ENCODE peak calls at places on chromosomes 13 and 19, in four cellular contexts. R is posterior cingulate gyrus; G is activated naive CD4-positive, alpha-beta T cell; O is kidney glomerular epithelial cell. Y is an unnamed sample.

GRCh38 chr13:112696869-112697465 is 7.1 kb downstream of the ATP11A start:
- DNase-seq in R (no peak), G (no peak), O (no peak), Y (no peak)

GRCh38 chr13:110030394-110030928 is 244.1 kb upstream of the IRS2 start:
- DNase-seq in R (no peak), G (no peak), O (no peak), Y (no peak)

GRCh38 chr19:1173160-1173844 is 766 bp downstream of the SBNO2 start:
- DNase-seq in R (no peak), G (no peak), O (no peak), Y (no peak)

GRCh38 chr13:40668335-40668734 is 1.9 kb upstream of the FOXO1 start:
- DNase-seq in R (no peak), G (no peak), O (no peak), Y (no peak)

GRCh38 chr13:96229356-96229755 is 139.4 kb downstream of the HS6ST3 start:
- DNase-seq in R (no peak), G (no peak), O (peak), Y (no peak)

GRCh38 chr13:99179460-99179859 is 21.2 kb upstream of the UBAC2 start:
- DNase-seq in R (no peak), G (no peak), O (no peak), Y (no peak)

GRCh38 chr19:49042177-49042576 is 1.5 kb upstream of the CGB5 start:
- DNase-seq in R (no peak), G (no peak), O (no peak), Y (no peak)

GRCh38 chr13:74117207-74117705 is 16.9 kb downstream of the KLF12 start:
- DNase-seq in R (no peak), G (no peak), O (no peak), Y (no peak)

GRCh38 chr13:77751513-77752456 is 54.3 kb downstream of the SLAIN1 start:
- DNase-seq in R (no peak), G (no peak), O (peak), Y (no peak)

GRCh38 chr19:45202637-45203036 is 24.1 kb downstream of the BLOC1S3 start:
- DNase-seq in R (no peak), G (no peak), O (no peak), Y (no peak)

GRCh38 chr13:109883181-109884180 is 97.1 kb upstream of the IRS2 start:
- DNase-seq in R (no peak), G (no peak), O (no peak), Y (no peak)

GRCh38 chr19:45173816-45174215 is 4.2 kb downstream of the TRAPPC6A start:
- DNase-seq in R (no peak), G (no peak), O (peak), Y (no peak)

GRCh38 chr19:1267441-1268391 is 1.4 kb upstream of the CIRBP start:
- DNase-seq in R (no peak), G (no peak), O (no peak), Y (no peak)

GRCh38 chr19:33273065-33273736 is 29.1 kb downstream of the CEBPA start:
- DNase-seq in R (no peak), G (no peak), O (no peak), Y (no peak)

GRCh38 chr13:28035146-28035782 is 46.8 kb upstream of the URAD start:
- DNase-seq in R (no peak), G (no peak), O (no peak), Y (no peak)

GRCh38 chr19:15381429-15381828 is 1.8 kb upstream of the AKAP8 start:
- DNase-seq in R (no peak), G (no peak), O (no peak), Y (no peak)

GRCh38 chr13:30577381-30577780 is 40.3 kb upstream of the USPL1 start:
- DNase-seq in R (no peak), G (no peak), O (peak), Y (no peak)

GRCh38 chr19:2308114-2308556 is at the start of gene LINGO3:
- DNase-seq in R (no peak), G (no peak), O (no peak), Y (no peak)

GRCh38 chr19:12965017-12965811 is 4.2 kb upstream of the DAND5 start:
- DNase-seq in R (peak), G (peak), O (peak), Y (peak)